ENCODE peak calls at places on chromosomes 2 and 18, in ten cellular contexts. S, W, A, R, L, N, Q, U, F and E are unnamed samples.

GRCh38 chr2:26043862-26044736 is 10.2 kb downstream of the RAB10 start:
- DNase-seq in S (peak), W (peak), A (peak), R (peak), L (no peak), N (peak), Q (peak), U (no peak), F (peak), E (no peak)

GRCh38 chr2:119253114-119253702 is 29.6 kb downstream of the STEAP3 start:
- DNase-seq in S (peak), W (no peak), A (no peak), R (peak), L (no peak), N (no peak), Q (peak), U (no peak), F (no peak), E (no peak)

GRCh38 chr2:145652992-145653545 is 1133.2 kb upstream of the ZEB2 start:
- DNase-seq in S (peak), W (no peak), A (no peak), R (no peak), L (no peak), N (no peak), Q (peak), U (peak), F (no peak), E (peak)

GRCh38 chr2:84378960-84379359 is 80.1 kb downstream of the SUCLG1 start:
- DNase-seq in S (no peak), W (no peak), A (no peak), R (no peak), L (no peak), N (no peak), Q (no peak), U (no peak), F (no peak), E (no peak)

GRCh38 chr2:10833021-10833420 is 20.4 kb upstream of the PDIA6 start:
- DNase-seq in S (no peak), W (no peak), A (no peak), R (no peak), L (no peak), N (no peak), Q (no peak), U (no peak), F (no peak), E (no peak)

GRCh38 chr2:143803936-143804335 is 674.7 kb downstream of the ARHGAP15 start:
- DNase-seq in S (peak), W (no peak), A (no peak), R (no peak), L (no peak), N (no peak), Q (peak), U (no peak), F (no peak), E (no peak)

GRCh38 chr2:135150711-135151110 is 98.6 kb downstream of the RAB3GAP1 start:
- DNase-seq in S (no peak), W (no peak), A (no peak), R (no peak), L (peak), N (no peak), Q (no peak), U (no peak), F (no peak), E (no peak)

GRCh38 chr2:217520361-217521010 is 482.3 kb downstream of the TNS1 start:
- DNase-seq in S (no peak), W (no peak), A (no peak), R (no peak), L (no peak), N (no peak), Q (no peak), U (no peak), F (no peak), E (no peak)

GRCh38 chr2:239792649-239793010 is 232.5 kb downstream of the NDUFA10 start:
- DNase-seq in S (no peak), W (no peak), A (no peak), R (no peak), L (no peak), N (no peak), Q (no peak), U (no peak), F (no peak), E (no peak)

GRCh38 chr2:232646726-232647125 is 13.3 kb downstream of the EFHD1 start:
- DNase-seq in S (no peak), W (no peak), A (no peak), R (no peak), L (no peak), N (no peak), Q (no peak), U (no peak), F (no peak), E (no peak)

GRCh38 chr2:122203523-122203922 is 448.1 kb downstream of the TSN start:
- DNase-seq in S (peak), W (no peak), A (no peak), R (no peak), L (no peak), N (no peak), Q (peak), U (peak), F (no peak), E (peak)

GRCh38 chr2:62716768-62717167 is 11.3 kb downstream of the EHBP1 start:
- DNase-seq in S (no peak), W (no peak), A (no peak), R (no peak), L (no peak), N (no peak), Q (no peak), U (no peak), F (no peak), E (no peak)

GRCh38 chr2:23595601-23596251 is 210.7 kb downstream of the KLHL29 start:
- DNase-seq in S (peak), W (peak), A (peak), R (peak), L (peak), N (peak), Q (peak), U (no peak), F (peak), E (no peak)

GRCh38 chr18:79707671-79708070 is 28.1 kb downstream of the CTDP1 start:
- DNase-seq in S (no peak), W (no peak), A (no peak), R (no peak), L (no peak), N (no peak), Q (no peak), U (no peak), F (no peak), E (no peak)

GRCh38 chr2:101540518-101540917 is 65.6 kb upstream of the RFX8 start:
- DNase-seq in S (peak), W (no peak), A (no peak), R (no peak), L (no peak), N (no peak), Q (no peak), U (no peak), F (no peak), E (no peak)

GRCh38 chr18:28459587-28459986 is 282.7 kb upstream of the CDH2 start:
- DNase-seq in S (peak), W (no peak), A (no peak), R (no peak), L (no peak), N (no peak), Q (no peak), U (no peak), F (no peak), E (no peak)

GRCh38 chr2:231633259-231633976 is 40.8 kb downstream of the TEX44 start:
- DNase-seq in S (no peak), W (no peak), A (no peak), R (no peak), L (no peak), N (no peak), Q (no peak), U (no peak), F (no peak), E (no peak)

GRCh38 chr2:139674577-139674976 is 894.4 kb upstream of the NXPH2 start:
- DNase-seq in S (no peak), W (no peak), A (no peak), R (no peak), L (no peak), N (no peak), Q (no peak), U (no peak), F (no peak), E (no peak)

GRCh38 chr2:122500316-122501105 is 745.1 kb downstream of the TSN start:
- DNase-seq in S (no peak), W (no peak), A (no peak), R (no peak), L (no peak), N (no peak), Q (no peak), U (no peak), F (no peak), E (peak)

GRCh38 chr2:8841962-8842361 is 4.5 kb upstream of the KIDINS220 start:
- DNase-seq in S (no peak), W (no peak), A (no peak), R (no peak), L (no peak), N (no peak), Q (no peak), U (no peak), F (no peak), E (no peak)

GRCh38 chr18:41096504-41096903 is 858.5 kb upstream of the PIK3C3 start:
- DNase-seq in S (peak), W (peak), A (no peak), R (no peak), L (peak), N (no peak), Q (peak), U (no peak), F (no peak), E (no peak)

GRCh38 chr2:128069769-128070168 is 21.2 kb upstream of the UGGT1 start:
- DNase-seq in S (peak), W (no peak), A (peak), R (no peak), L (no peak), N (peak), Q (peak), U (no peak), F (no peak), E (no peak)

GRCh38 chr2:203025592-203025991 is 10.9 kb downstream of the NBEAL1 start:
- DNase-seq in S (no peak), W (no peak), A (no peak), R (no peak), L (no peak), N (no peak), Q (peak), U (no peak), F (no peak), E (no peak)

GRCh38 chr2:59776726-59777008 is 776.8 kb downstream of the BCL11A start:
- DNase-seq in S (no peak), W (no peak), A (no peak), R (no peak), L (no peak), N (no peak), Q (no peak), U (no peak), F (no peak), E (no peak)

GRCh38 chr2:52918551-52918950 is 849.1 kb upstream of the CHAC2 start:
- DNase-seq in S (no peak), W (no peak), A (no peak), R (no peak), L (no peak), N (no peak), Q (peak), U (peak), F (no peak), E (no peak)

GRCh38 chr2:10028407-10028987 is 14.9 kb upstream of the KLF11 start:
- DNase-seq in S (peak), W (no peak), A (no peak), R (peak), L (no peak), N (no peak), Q (no peak), U (no peak), F (no peak), E (no peak)

GRCh38 chr2:80748576-80748975 is 444.0 kb upstream of the LRRTM1 start:
- DNase-seq in S (no peak), W (no peak), A (no peak), R (no peak), L (no peak), N (no peak), Q (no peak), U (no peak), F (no peak), E (no peak)

GRCh38 chr2:232341061-232341738 is 37.4 kb upstream of the ALPP start:
- DNase-seq in S (no peak), W (no peak), A (no peak), R (no peak), L (peak), N (no peak), Q (no peak), U (no peak), F (peak), E (no peak)

GRCh38 chr2:113282747-113283533 is 4.2 kb upstream of the PAX8 start:
- DNase-seq in S (peak), W (no peak), A (peak), R (peak), L (no peak), N (peak), Q (peak), U (peak), F (peak), E (peak)

GRCh38 chr2:191296083-191297006 is 51.1 kb downstream of the MYO1B start:
- DNase-seq in S (no peak), W (no peak), A (no peak), R (no peak), L (no peak), N (no peak), Q (no peak), U (no peak), F (no peak), E (no peak)